ENCODE peak calls at places on chromosomes 5 and 9, in six cellular contexts. M, S, C, Z, V and O are unnamed samples.

GRCh38 chr9:136584401-136585328 is 38.8 kb upstream of the NOTCH1 start:
- DNase-seq in Z (no peak), M (no peak), S (no peak), C (no peak), V (no peak), O (peak; percentile 73)

GRCh38 chr5:60821488-60822284 is 22.4 kb downstream of the ELOVL7 start:
- DNase-seq in Z (no peak), V (no peak), C (no peak), S (no peak), M (no peak), O (no peak)

GRCh38 chr5:139676951-139677367 is 28.8 kb downstream of the CXXC5 start:
- DNase-seq in S (no peak), V (no peak), M (no peak), C (no peak), Z (no peak), O (no peak)

GRCh38 chr5:39502704-39503103 is 77.9 kb upstream of the DAB2 start:
- DNase-seq in M (no peak), V (no peak), S (no peak), Z (no peak), C (no peak), O (no peak)

GRCh38 chr5:83306572-83307241 is 164.8 kb upstream of the VCAN start:
- DNase-seq in C (peak; percentile 44), S (peak; percentile 24), M (no peak), V (peak; percentile 29), Z (peak; percentile 89), O (no peak)

GRCh38 chr5:74028406-74028805 is 402.4 kb downstream of the ARHGEF28 start:
- DNase-seq in Z (peak; percentile 18), S (no peak), C (peak; percentile 60), M (no peak), V (no peak), O (no peak)

GRCh38 chr9:94649100-94649855 is 10.0 kb upstream of the FBP1 start:
- DNase-seq in M (no peak), Z (peak; percentile 28), V (no peak), S (no peak), C (no peak), O (no peak)

GRCh38 chr5:96997265-96997859 is 61.5 kb downstream of the LNPEP start:
- DNase-seq in V (no peak), C (peak; percentile 32), S (no peak), M (no peak), Z (peak; percentile 63), O (peak; percentile 42)

GRCh38 chr5:142057697-142058056 is 44.9 kb upstream of the GNPDA1 start:
- DNase-seq in C (no peak), Z (no peak), V (no peak), S (no peak), M (no peak), O (no peak)

GRCh38 chr9:112520646-112521045 is 34.0 kb downstream of the KIAA1958 start:
- DNase-seq in Z (no peak), M (no peak), S (no peak), C (no peak), V (no peak), O (no peak)

GRCh38 chr9:129630967-129631672 is 5.2 kb downstream of the NTMT1 start:
- DNase-seq in V (peak; percentile 61), M (no peak), Z (peak; percentile 49), C (no peak), S (no peak), O (peak; percentile 88)

GRCh38 chr9:132401791-132402190 is 4.8 kb downstream of the TTF1 start:
- DNase-seq in S (no peak), C (no peak), V (no peak), Z (no peak), M (no peak), O (no peak)

GRCh38 chr5:144191998-144192397 is 21.3 kb downstream of the KCTD16 start:
- DNase-seq in C (peak; percentile 65), S (no peak), M (no peak), Z (peak; percentile 87), V (no peak), O (no peak)

GRCh38 chr5:55865831-55866230 is 14.7 kb downstream of the IL31RA start:
- DNase-seq in V (no peak), Z (peak; percentile 49), S (no peak), C (no peak), M (no peak), O (no peak)

GRCh38 chr5:34756781-34757624 is 82.0 kb upstream of the TTC23L start:
- DNase-seq in S (no peak), V (no peak), Z (no peak), M (no peak), C (no peak), O (no peak)

GRCh38 chr9:130283514-130284248 is 18.1 kb downstream of the HMCN2 start:
- DNase-seq in C (no peak), Z (no peak), V (no peak), S (no peak), M (no peak), O (no peak)

GRCh38 chr9:12604154-12604825 is 88.9 kb upstream of the TYRP1 start:
- DNase-seq in V (no peak), S (no peak), Z (no peak), C (no peak), M (no peak), O (no peak)

GRCh38 chr9:78871452-78872331 is 574.8 kb downstream of the PSAT1 start:
- DNase-seq in V (no peak), M (no peak), C (peak; percentile 22), S (no peak), Z (peak; percentile 95), O (no peak)

GRCh38 chr5:97078958-97079357 is 63.5 kb downstream of the LIX1 start:
- DNase-seq in V (no peak), C (no peak), Z (peak; percentile 51), M (no peak), S (no peak), O (no peak)

GRCh38 chr5:117161718-117162386 is 587.2 kb upstream of the SEMA6A start:
- DNase-seq in S (no peak), Z (no peak), V (no peak), C (no peak), M (no peak), O (no peak)

GRCh38 chr9:136153381-136154065 is 34.8 kb upstream of the TMEM250 start:
- DNase-seq in C (no peak), M (no peak), S (no peak), Z (no peak), V (no peak), O (no peak)

GRCh38 chr5:135591277-135591676 is 12.5 kb upstream of the CXCL14 start:
- DNase-seq in C (no peak), Z (no peak), M (no peak), V (no peak), S (no peak), O (no peak)

GRCh38 chr5:135587849-135588248 is 9.1 kb upstream of the CXCL14 start:
- DNase-seq in Z (no peak), V (no peak), S (no peak), M (no peak), C (no peak), O (no peak)

GRCh38 chr5:135584918-135585317 is 6.1 kb upstream of the CXCL14 start:
- DNase-seq in V (no peak), Z (no peak), C (no peak), M (no peak), S (no peak), O (no peak)

GRCh38 chr5:135589152-135589551 is 10.4 kb upstream of the CXCL14 start:
- DNase-seq in Z (no peak), M (no peak), V (no peak), S (no peak), C (no peak), O (no peak)

DNA sequence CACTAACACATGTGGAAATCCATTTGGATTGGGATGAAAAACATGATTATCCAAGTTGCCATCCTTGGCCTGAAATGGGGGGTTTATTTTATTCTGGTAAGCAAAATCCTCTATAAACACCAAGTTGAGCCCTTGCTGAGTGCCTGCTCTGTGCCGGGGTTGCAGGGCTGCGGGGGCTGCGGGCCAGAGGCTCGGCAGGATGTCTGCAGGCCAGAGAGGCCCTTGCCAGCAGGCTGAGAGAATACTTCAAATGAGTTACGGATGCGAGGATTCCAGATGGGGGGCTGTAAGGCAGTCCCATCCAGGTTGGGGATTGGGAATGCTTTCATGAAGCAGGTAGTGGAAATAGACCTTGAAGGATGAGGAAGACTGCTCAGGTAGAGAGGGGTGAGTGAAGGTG is 9.5 kb upstream of the CXCL14 start:
- DNase-seq in S (no peak), M (no peak), Z (no peak), V (no peak), C (no peak), O (no peak)
- TF ChIP-seq CTCF in S (no peak), M (no peak), Z (no peak), V (no peak), C (no peak), O (no peak)

DNA sequence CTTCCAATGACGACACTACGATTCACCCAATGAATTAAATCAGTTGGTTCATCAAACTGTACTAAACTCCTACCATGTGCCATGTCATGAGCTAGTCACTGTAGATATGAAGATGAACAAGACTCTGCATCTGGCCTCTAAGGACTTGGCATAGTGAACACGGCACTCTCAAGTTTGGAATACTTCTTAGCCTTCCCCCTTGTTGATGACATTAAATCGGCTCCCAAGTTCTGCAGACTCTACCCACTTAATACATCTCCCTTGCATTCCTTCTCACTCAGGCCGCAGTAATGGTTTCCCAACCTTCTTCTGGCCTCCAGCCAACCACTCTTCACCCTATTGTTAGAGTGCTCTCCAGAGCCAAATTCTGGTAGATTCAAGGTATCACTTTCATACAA is 184.7 kb downstream of the MAPKAP1 start:
- DNase-seq in C (no peak), Z (peak; percentile 76), S (no peak), V (no peak), M (no peak), O (no peak)
- H3K27ac ChIP-seq in C (peak overlapping the region; percentile 59), Z (peak overlapping the region; percentile 74), S (no peak overlapping the region), V (peak overlapping the region; percentile 9), M (no peak overlapping the region), O (no peak overlapping the region)

DNA sequence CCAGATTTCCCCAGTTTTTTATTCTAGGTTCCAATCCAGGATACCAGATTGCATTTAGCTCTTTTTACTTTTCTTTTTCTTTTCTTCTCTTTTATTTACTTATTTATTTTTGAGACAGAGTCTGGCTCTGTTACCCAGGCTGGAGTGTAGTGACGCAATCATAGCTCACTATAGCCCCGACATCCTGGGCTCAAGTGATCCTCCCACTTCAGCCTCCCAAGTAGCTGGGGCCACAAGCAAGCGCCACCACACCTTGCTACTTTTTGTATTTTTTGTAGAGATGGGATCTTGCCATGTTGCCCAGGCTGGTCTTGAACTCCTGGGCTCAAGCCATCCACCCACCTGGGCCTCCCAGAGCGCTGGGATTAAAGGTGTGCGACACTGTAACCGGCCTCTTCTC is 48.4 kb downstream of the GSN start:
- DNase-seq in C (no peak), V (no peak), Z (no peak), S (no peak), M (no peak), O (no peak)
- H3K4me1 ChIP-seq in C (peaks cover 18% of the 10 kb centered on the region), V (peaks cover 94% of the 10 kb centered on the region), Z (peaks cover 4% of the 10 kb centered on the region), S (peaks cover 88% of the 10 kb centered on the region), M (peaks cover 25% of the 10 kb centered on the region), O (peaks cover 10% of the 10 kb centered on the region)

GRCh38 chr9:36431078-36431477 is 31.0 kb upstream of the RNF38 start:
- DNase-seq in C (no peak), M (no peak), Z (no peak), V (no peak), S (no peak), O (no peak)
- TF ChIP-seq CTCF in C (peak; percentile 13), M (no peak), Z (no peak), V (no peak), S (no peak), O (no peak)

GRCh38 chr5:113435571-113435970 is 782 bp upstream of the TSSK1B start:
- DNase-seq in S (no peak), M (no peak), Z (no peak), C (no peak), V (no peak), O (no peak)
- H3K27ac ChIP-seq in S (no peak overlapping the region), M (no peak overlapping the region), Z (no peak overlapping the region), C (no peak overlapping the region), V (no peak overlapping the region), O (no peak overlapping the region)

GRCh38 chr5:173864126-173865075 is 23.7 kb upstream of the CPEB4 start:
- DNase-seq in C (no peak), Z (no peak), V (peak; percentile 28), M (no peak), S (no peak), O (no peak)
- H3K4me1 ChIP-seq in C (no peaks in the 10 kb centered on the region), Z (peaks cover 1% of the 10 kb centered on the region), V (peaks cover 31% of the 10 kb centered on the region), M (peaks cover 46% of the 10 kb centered on the region), S (no peaks in the 10 kb centered on the region), O (peaks cover 3% of the 10 kb centered on the region)